ENCODE peak calls at places on chromosomes 2 and 18, in five cellular contexts. One of them, this sample, is unnamed. For H3K27me3, the result is how much of the 10 kb centered on the place peaks cover.

GRCh38 chr2:19669605-19670004 is 232.2 kb downstream of the TTC32 start:
- DNase-seq in hepatocyte: no peak
- DNase-seq in adrenal gland: no peak
- DNase-seq in tibial artery: no peak
- DNase-seq in mammary epithelial cell: no peak
- DNase-seq in this sample: no peak

GRCh38 chr2:186590538-186591441 is 934 bp downstream of the ITGAV start:
- DNase-seq in hepatocyte: peak
- DNase-seq in adrenal gland: peak
- DNase-seq in tibial artery: no peak
- DNase-seq in mammary epithelial cell: peak
- DNase-seq in this sample: peak

GRCh38 chr2:204293884-204294535 is 251.3 kb upstream of the PARD3B start:
- DNase-seq in hepatocyte: no peak
- DNase-seq in adrenal gland: no peak
- DNase-seq in tibial artery: no peak
- DNase-seq in mammary epithelial cell: no peak
- DNase-seq in this sample: no peak

GRCh38 chr2:231769170-231770136 is 11.6 kb downstream of the PDE6D start:
- DNase-seq in hepatocyte: no peak
- DNase-seq in adrenal gland: no peak
- DNase-seq in tibial artery: no peak
- DNase-seq in mammary epithelial cell: no peak
- DNase-seq in this sample: no peak

GRCh38 chr2:48145845-48146452 is 239.7 kb upstream of the FBXO11 start:
- DNase-seq in hepatocyte: peak
- DNase-seq in adrenal gland: no peak
- DNase-seq in tibial artery: no peak
- DNase-seq in mammary epithelial cell: no peak
- DNase-seq in this sample: peak

GRCh38 chr2:135773917-135774316 is 32.3 kb downstream of the UBXN4 start:
- DNase-seq in hepatocyte: no peak
- DNase-seq in adrenal gland: no peak
- DNase-seq in tibial artery: no peak
- DNase-seq in mammary epithelial cell: no peak
- DNase-seq in this sample: no peak

GRCh38 chr2:203623616-203624015 is 82.8 kb upstream of the CD28 start:
- DNase-seq in hepatocyte: no peak
- DNase-seq in adrenal gland: no peak
- DNase-seq in tibial artery: no peak
- DNase-seq in mammary epithelial cell: peak
- DNase-seq in this sample: peak

GRCh38 chr2:165886487-165887146 is 67.0 kb downstream of the TTC21B start:
- DNase-seq in hepatocyte: no peak
- DNase-seq in adrenal gland: no peak
- DNase-seq in tibial artery: no peak
- DNase-seq in mammary epithelial cell: no peak
- DNase-seq in this sample: no peak

GRCh38 chr18:13235981-13236380 is 17.4 kb downstream of the LDLRAD4 start:
- DNase-seq in hepatocyte: peak
- DNase-seq in adrenal gland: no peak
- DNase-seq in tibial artery: peak
- DNase-seq in mammary epithelial cell: no peak
- DNase-seq in this sample: no peak

GRCh38 chr2:201781583-201782051 is 884 bp upstream of the ALS2 start:
- DNase-seq in hepatocyte: no peak
- DNase-seq in adrenal gland: peak
- DNase-seq in tibial artery: no peak
- DNase-seq in mammary epithelial cell: no peak
- DNase-seq in this sample: no peak

GRCh38 chr18:49728542-49728941 is 84.8 kb downstream of the ACAA2 start:
- DNase-seq in hepatocyte: peak
- DNase-seq in adrenal gland: peak
- DNase-seq in tibial artery: no peak
- DNase-seq in mammary epithelial cell: peak
- DNase-seq in this sample: peak

GRCh38 chr2:181393472-181393871 is 63.7 kb upstream of the ITGA4 start:
- DNase-seq in hepatocyte: no peak
- DNase-seq in adrenal gland: no peak
- DNase-seq in tibial artery: no peak
- DNase-seq in mammary epithelial cell: peak
- DNase-seq in this sample: peak

GRCh38 chr2:68196120-68196716 is 38.5 kb downstream of the PNO1 start:
- DNase-seq in hepatocyte: peak
- DNase-seq in adrenal gland: peak
- DNase-seq in tibial artery: peak
- DNase-seq in mammary epithelial cell: peak
- DNase-seq in this sample: peak

GRCh38 chr18:72692595-72692994 is 148.5 kb upstream of the CBLN2 start:
- DNase-seq in hepatocyte: no peak
- DNase-seq in adrenal gland: no peak
- DNase-seq in tibial artery: no peak
- DNase-seq in mammary epithelial cell: no peak
- DNase-seq in this sample: no peak

GRCh38 chr2:132815522-132815921 is 145.5 kb upstream of the LYPD1 start:
- DNase-seq in hepatocyte: no peak
- DNase-seq in adrenal gland: no peak
- DNase-seq in tibial artery: no peak
- DNase-seq in mammary epithelial cell: peak
- DNase-seq in this sample: peak

GRCh38 chr18:79917351-79918088 is 33.9 kb downstream of the SLC66A2 start:
- DNase-seq in hepatocyte: no peak
- DNase-seq in adrenal gland: no peak
- DNase-seq in tibial artery: peak
- DNase-seq in mammary epithelial cell: no peak
- DNase-seq in this sample: no peak

GRCh38 chr2:63300835-63301234 is 250.2 kb downstream of the OTX1 start:
- DNase-seq in hepatocyte: no peak
- DNase-seq in adrenal gland: no peak
- DNase-seq in tibial artery: no peak
- DNase-seq in mammary epithelial cell: no peak
- DNase-seq in this sample: no peak

GRCh38 chr2:88654714-88655113 is 27.4 kb upstream of the EIF2AK3 start:
- DNase-seq in hepatocyte: no peak
- DNase-seq in adrenal gland: no peak
- DNase-seq in tibial artery: no peak
- DNase-seq in mammary epithelial cell: peak
- DNase-seq in this sample: peak

GRCh38 chr18:48354746-48355260 is 54.4 kb downstream of the ZBTB7C start:
- DNase-seq in hepatocyte: no peak
- DNase-seq in adrenal gland: no peak
- DNase-seq in tibial artery: no peak
- DNase-seq in mammary epithelial cell: no peak
- DNase-seq in this sample: no peak

GRCh38 chr2:32977228-32977758 is 30.5 kb downstream of the LTBP1 start:
- DNase-seq in hepatocyte: peak
- DNase-seq in adrenal gland: no peak
- DNase-seq in tibial artery: no peak
- DNase-seq in mammary epithelial cell: peak
- DNase-seq in this sample: no peak

GRCh38 chr2:64311948-64312621 is 141.9 kb upstream of the LGALSL start:
- DNase-seq in hepatocyte: peak
- DNase-seq in adrenal gland: peak
- DNase-seq in tibial artery: peak
- DNase-seq in mammary epithelial cell: peak
- DNase-seq in this sample: peak
- H3K27ac ChIP-seq in hepatocyte: peak
- H3K27ac ChIP-seq in adrenal gland: no peak
- H3K27ac ChIP-seq in tibial artery: peak
- H3K27ac ChIP-seq in mammary epithelial cell: peak
- H3K27ac ChIP-seq in this sample: peak

GRCh38 chr18:21191596-21192307 is 50.3 kb upstream of the GREB1L start:
- DNase-seq in hepatocyte: peak
- DNase-seq in adrenal gland: peak
- DNase-seq in tibial artery: peak
- DNase-seq in mammary epithelial cell: peak
- DNase-seq in this sample: peak

GRCh38 chr18:21194871-21195771 is 46.9 kb upstream of the GREB1L start:
- DNase-seq in hepatocyte: peak
- DNase-seq in adrenal gland: no peak
- DNase-seq in tibial artery: no peak
- DNase-seq in mammary epithelial cell: peak
- DNase-seq in this sample: no peak

GRCh38 chr18:21192308-21192624 is 49.8 kb upstream of the GREB1L start:
- DNase-seq in hepatocyte: no peak
- DNase-seq in adrenal gland: no peak
- DNase-seq in tibial artery: no peak
- DNase-seq in mammary epithelial cell: no peak
- DNase-seq in this sample: no peak

DNA sequence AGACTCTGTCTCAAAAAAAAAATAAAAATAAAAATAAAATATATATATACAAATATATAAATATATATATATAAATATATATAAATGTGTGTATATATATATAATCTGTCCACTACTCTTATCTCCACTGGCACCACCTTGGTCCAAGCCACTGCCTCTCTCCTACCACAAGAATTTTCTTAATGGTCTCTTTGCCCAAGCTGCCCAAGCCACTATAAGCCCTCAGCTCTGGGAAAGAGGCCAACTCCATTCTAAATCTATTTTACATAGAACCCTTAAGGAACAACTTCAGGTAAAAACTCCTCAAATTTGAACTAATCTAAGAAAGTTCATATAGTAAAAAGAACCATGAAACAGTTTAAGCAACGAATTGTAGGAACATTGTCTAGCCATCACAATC is 45.6 kb upstream of the GREB1L start:
- DNase-seq in hepatocyte: no peak
- DNase-seq in adrenal gland: no peak
- DNase-seq in tibial artery: no peak
- DNase-seq in mammary epithelial cell: no peak
- DNase-seq in this sample: no peak
- TF ChIP-seq CTCF in hepatocyte: no peak
- TF ChIP-seq CTCF in adrenal gland: no peak
- TF ChIP-seq CTCF in tibial artery: no peak
- TF ChIP-seq CTCF in mammary epithelial cell: no peak
- TF ChIP-seq CTCF in this sample: no peak

DNA sequence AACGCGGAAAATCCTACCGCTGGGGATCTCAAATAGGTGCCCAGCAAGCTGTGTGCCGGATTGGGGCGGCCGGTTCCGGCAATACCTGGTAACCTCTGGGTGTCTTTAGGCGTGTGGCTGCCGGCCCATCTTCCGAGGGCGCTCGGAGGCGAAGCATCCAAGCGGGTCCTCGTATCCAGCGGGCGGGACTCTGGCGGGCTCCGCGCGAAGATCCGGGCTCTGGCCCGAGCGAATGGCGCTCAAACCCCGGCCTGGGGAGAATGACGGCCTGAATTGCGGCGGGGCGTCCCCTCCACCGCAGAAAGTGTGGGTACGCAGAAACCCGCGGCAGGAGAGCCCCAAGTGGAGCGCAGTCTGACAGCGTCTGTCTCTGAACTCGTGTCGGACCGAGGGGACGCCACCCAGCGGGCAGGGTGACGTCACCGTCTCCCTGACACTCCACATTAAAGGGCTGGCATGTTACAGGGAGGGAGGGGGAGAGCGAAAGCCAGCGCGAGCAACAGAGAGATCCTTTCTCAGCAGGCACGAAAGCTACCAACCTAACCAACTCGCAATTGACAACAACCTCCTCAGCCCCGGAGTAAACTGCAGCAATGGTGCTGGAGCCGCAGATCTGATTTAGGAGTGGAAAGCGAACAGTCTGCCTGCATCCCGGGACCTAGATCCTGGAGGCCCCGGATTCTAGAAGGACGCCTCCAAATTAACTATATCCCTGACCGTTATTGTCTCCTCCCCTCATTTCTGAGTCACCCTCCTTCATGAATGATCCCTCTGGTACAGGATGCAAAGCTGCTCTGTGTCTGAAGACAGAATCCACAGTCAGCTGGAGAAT is at the start of gene SKOR2:
- DNase-seq in hepatocyte: no peak
- DNase-seq in adrenal gland: no peak
- DNase-seq in tibial artery: no peak
- DNase-seq in mammary epithelial cell: no peak
- DNase-seq in this sample: no peak
- H3K27me3 ChIP-seq in hepatocyte: half or more
- H3K27me3 ChIP-seq in adrenal gland: half or more
- H3K27me3 ChIP-seq in tibial artery: under half
- H3K27me3 ChIP-seq in mammary epithelial cell: half or more
- H3K27me3 ChIP-seq in this sample: half or more

DNA sequence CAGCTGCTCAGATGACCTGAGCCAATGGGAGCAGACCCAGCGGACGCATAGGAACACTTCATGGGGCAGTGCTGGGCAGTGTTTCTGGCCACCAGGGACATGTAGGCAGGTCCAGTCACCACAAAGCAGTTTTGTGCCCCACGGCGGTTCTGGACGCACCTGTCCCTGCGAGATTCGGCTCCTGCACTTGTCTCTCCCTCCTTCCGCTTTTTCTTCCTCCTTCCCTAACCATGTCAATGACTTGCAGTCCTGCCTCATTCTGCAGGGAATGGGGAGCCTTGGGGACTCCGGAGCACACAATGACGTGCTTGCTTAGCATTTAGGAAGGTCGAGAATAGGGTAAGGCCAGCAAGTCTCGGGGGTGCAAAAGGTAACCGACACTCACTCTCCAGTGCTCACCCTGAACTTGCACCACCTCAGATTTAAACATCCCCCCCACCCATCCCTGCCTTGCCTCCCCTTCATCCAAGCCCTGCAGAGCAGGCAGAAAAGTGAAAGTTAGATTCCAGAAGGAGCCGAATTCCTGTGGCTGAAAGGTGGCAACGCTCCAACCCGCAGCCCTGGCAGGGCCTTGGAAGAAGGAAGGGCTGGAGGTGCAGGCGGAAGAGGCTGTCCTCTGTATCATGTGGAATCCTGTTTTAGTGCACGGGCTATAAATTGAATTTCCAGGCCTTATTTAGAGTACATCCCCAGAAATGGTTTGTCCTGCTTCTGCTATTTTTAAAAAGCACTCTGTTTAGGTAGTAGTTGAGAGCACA is 40.5 kb upstream of the ATG16L1 start:
- DNase-seq in hepatocyte: peak
- DNase-seq in adrenal gland: peak
- DNase-seq in tibial artery: peak
- DNase-seq in mammary epithelial cell: peak
- DNase-seq in this sample: peak
- H3K27ac ChIP-seq in hepatocyte: no peak
- H3K27ac ChIP-seq in adrenal gland: no peak
- H3K27ac ChIP-seq in tibial artery: peak
- H3K27ac ChIP-seq in mammary epithelial cell: no peak
- H3K27ac ChIP-seq in this sample: no peak

DNA sequence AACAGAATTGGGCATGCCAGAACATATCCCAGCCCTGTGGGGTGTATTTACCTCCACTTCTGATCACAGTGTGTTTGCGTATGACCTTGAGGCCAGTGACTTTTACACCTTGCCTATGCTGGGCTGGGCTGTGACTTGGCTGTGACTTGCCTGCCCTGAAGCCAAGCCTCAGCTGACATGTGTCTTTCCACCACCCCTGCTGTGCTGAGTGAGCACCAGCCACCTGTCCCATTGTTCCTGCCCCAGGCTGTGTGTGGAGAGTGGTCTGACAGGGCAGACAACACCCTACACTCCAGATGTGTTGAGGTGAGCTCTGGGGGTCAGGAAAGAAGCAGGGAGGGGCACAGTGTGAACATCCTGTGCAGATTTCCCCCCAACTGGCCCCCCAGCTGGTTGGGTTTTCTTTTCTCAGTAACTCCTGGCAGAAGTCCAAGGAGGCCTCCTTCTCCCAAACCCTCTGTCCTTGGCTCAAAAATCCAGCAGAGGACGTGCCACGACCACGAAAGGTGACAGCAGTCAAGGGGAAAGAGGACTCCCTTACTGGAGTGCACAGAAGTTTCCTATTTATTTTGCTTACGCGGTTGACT is 5.1 kb upstream of the STEAP3 start:
- DNase-seq in hepatocyte: peak
- DNase-seq in adrenal gland: peak
- DNase-seq in tibial artery: no peak
- DNase-seq in mammary epithelial cell: peak
- DNase-seq in this sample: peak
- TF ChIP-seq CTCF in hepatocyte: peak
- TF ChIP-seq CTCF in adrenal gland: peak
- TF ChIP-seq CTCF in tibial artery: peak
- TF ChIP-seq CTCF in mammary epithelial cell: no peak
- TF ChIP-seq CTCF in this sample: peak